ENCODE peak calls at places on chromosome 22, in five cellular contexts. S is left ventricle myocardium inferior, F is A549, Z is mucosa of descending colon, E is OCI-LY7. N is an unnamed sample. For H3K9me3, the result is how much of the 10 kb centered on the place peaks cover.

GRCh38 chr22:18147791-18148507 is 2.0 kb upstream of the USP18 start:
- DNase-seq in S (no peak), F (no peak), Z (no peak), E (no peak), N (no peak)

GRCh38 chr22:26922804-26923203 is 265.4 kb downstream of the MIAT start:
- DNase-seq in S (no peak), F (no peak), Z (no peak), E (peak), N (no peak)

GRCh38 chr22:43005106-43005505 is 9.8 kb downstream of the PACSIN2 start:
- DNase-seq in S (no peak), F (no peak), Z (no peak), E (no peak), N (no peak)

GRCh38 chr22:46030241-46030880 is 53.4 kb upstream of the WNT7B start:
- DNase-seq in S (peak), F (no peak), Z (peak), E (no peak), N (no peak)

GRCh38 chr22:36510966-36511881 is 4.4 kb upstream of the FOXRED2 start:
- DNase-seq in S (no peak), F (peak), Z (no peak), E (peak), N (no peak)

GRCh38 chr22:34966980-34967379 is 99.0 kb upstream of the ISX start:
- DNase-seq in S (no peak), F (peak), Z (no peak), E (no peak), N (no peak)

GRCh38 chr22:25623310-25623734 is 58.8 kb downstream of the GRK3 start:
- DNase-seq in S (no peak), F (no peak), Z (no peak), E (peak), N (no peak)

GRCh38 chr22:17418890-17419324 is 49.6 kb downstream of the CECR2 start:
- DNase-seq in S (no peak), F (no peak), Z (no peak), E (no peak), N (no peak)

GRCh38 chr22:44261164-44261860 is 51.4 kb downstream of the SHISAL1 start:
- DNase-seq in S (no peak), F (no peak), Z (peak), E (no peak), N (no peak)

GRCh38 chr22:27391092-27391770 is 410.3 kb downstream of the MN1 start:
- DNase-seq in S (peak), F (no peak), Z (no peak), E (no peak), N (no peak)

GRCh38 chr22:33756508-33756949 is 163.7 kb downstream of the LARGE1 start:
- DNase-seq in S (no peak), F (no peak), Z (no peak), E (peak), N (no peak)

GRCh38 chr22:40213478-40213877 is 35.8 kb downstream of the TNRC6B start:
- DNase-seq in S (no peak), F (no peak), Z (no peak), E (peak), N (no peak)

GRCh38 chr22:43681724-43682360 is 130.3 kb downstream of the EFCAB6 start:
- DNase-seq in S (no peak), F (no peak), Z (no peak), E (no peak), N (no peak)

GRCh38 chr22:27512283-27512761 is 289.2 kb downstream of the MN1 start:
- DNase-seq in S (peak), F (no peak), Z (peak), E (no peak), N (no peak)

GRCh38 chr22:40520562-40520961 is 116.0 kb downstream of the MRTFA start:
- DNase-seq in S (no peak), F (no peak), Z (no peak), E (no peak), N (no peak)

GRCh38 chr22:44895296-44896055 is 114.3 kb downstream of the PHF21B start:
- DNase-seq in S (no peak), F (no peak), Z (no peak), E (no peak), N (no peak)

GRCh38 chr22:26805131-26805530 is 147.7 kb downstream of the MIAT start:
- DNase-seq in S (no peak), F (no peak), Z (no peak), E (no peak), N (no peak)

GRCh38 chr22:26466196-26466595 is 17.4 kb downstream of the HPS4 start:
- DNase-seq in S (no peak), F (no peak), Z (no peak), E (no peak), N (no peak)

GRCh38 chr22:32811788-32812187 is 10.3 kb downstream of the TIMP3 start:
- DNase-seq in S (no peak), F (no peak), Z (no peak), E (no peak), N (no peak)

GRCh38 chr22:47357493-47357892 is 595.0 kb downstream of the TBC1D22A start:
- DNase-seq in S (no peak), F (no peak), Z (no peak), E (no peak), N (no peak)

GRCh38 chr22:47355776-47356432 is 593.5 kb downstream of the TBC1D22A start:
- DNase-seq in S (no peak), F (no peak), Z (no peak), E (no peak), N (no peak)

GRCh38 chr22:47356433-47357011 is 594.1 kb downstream of the TBC1D22A start:
- DNase-seq in S (no peak), F (no peak), Z (no peak), E (no peak), N (no peak)

GRCh38 chr22:47355388-47355725 is 592.9 kb downstream of the TBC1D22A start:
- DNase-seq in S (no peak), F (no peak), Z (no peak), E (no peak), N (no peak)

GRCh38 chr22:47357086-47357485 is 594.6 kb downstream of the TBC1D22A start:
- DNase-seq in S (no peak), F (no peak), Z (no peak), E (no peak), N (no peak)
- H3K9me3 ChIP-seq in S (under half), F (under half), Z (under half), E (under half), N (under half)

GRCh38 chr22:20729194-20729593 is 44.7 kb upstream of the SERPIND1 start:
- DNase-seq in S (no peak), F (no peak), Z (no peak), E (no peak), N (no peak)
- H3K9me3 ChIP-seq in S (under half), F (under half), Z (under half), E (under half), N (under half)

GRCh38 chr22:48679656-48680555 is 1147.8 kb downstream of the BRD1 start:
- DNase-seq in S (no peak), F (no peak), Z (no peak), E (no peak), N (no peak)
- H3K9me3 ChIP-seq in S (under half), F (under half), Z (under half), E (under half), N (under half)

DNA sequence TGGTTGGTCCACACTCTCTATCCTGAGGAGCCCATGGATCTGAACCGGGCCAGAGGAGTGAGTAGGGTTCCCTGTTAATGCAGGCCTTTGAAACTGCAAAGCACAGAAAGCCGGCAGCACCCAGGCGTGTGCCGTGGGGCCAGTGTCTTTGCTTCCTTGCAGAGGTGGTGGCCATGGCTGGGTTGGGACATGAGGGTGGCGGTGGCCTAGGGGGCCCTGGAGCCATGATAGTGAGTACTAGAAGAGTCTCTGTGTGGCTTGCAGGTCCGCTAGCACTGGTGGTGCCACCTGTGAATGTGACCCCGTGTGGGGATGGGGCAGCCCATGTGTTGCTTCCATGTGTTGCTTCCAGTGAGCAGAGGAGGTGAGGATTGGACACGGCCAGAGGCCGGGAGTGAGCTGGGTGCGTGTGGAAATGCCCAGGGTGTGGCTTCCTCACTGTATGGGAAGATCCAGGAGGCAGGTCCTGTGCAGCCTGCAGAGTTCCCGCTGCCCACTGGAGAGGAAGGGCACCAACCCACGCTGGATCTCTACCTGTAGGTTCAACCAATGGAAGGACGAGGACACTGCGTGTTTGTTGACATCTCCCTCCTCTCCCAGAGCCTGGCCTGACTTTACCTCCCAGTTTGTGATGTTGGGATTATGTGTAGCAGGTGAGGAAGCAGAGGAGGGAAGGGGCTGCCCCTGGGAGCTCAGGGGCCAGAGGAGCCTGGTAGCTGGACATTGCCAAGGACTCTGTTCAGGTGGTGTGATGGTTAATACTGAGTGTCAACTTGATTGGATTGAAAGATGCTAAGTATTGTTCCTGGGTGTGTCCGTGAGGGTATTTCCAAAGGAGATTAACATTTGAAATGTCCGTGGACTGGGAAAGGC is 796.6 kb downstream of the TBC1D22A start:
- DNase-seq in S (no peak), F (no peak), Z (no peak), E (no peak), N (no peak)
- H3K9me3 ChIP-seq in S (under half), F (under half), Z (under half), E (under half), N (under half)

DNA sequence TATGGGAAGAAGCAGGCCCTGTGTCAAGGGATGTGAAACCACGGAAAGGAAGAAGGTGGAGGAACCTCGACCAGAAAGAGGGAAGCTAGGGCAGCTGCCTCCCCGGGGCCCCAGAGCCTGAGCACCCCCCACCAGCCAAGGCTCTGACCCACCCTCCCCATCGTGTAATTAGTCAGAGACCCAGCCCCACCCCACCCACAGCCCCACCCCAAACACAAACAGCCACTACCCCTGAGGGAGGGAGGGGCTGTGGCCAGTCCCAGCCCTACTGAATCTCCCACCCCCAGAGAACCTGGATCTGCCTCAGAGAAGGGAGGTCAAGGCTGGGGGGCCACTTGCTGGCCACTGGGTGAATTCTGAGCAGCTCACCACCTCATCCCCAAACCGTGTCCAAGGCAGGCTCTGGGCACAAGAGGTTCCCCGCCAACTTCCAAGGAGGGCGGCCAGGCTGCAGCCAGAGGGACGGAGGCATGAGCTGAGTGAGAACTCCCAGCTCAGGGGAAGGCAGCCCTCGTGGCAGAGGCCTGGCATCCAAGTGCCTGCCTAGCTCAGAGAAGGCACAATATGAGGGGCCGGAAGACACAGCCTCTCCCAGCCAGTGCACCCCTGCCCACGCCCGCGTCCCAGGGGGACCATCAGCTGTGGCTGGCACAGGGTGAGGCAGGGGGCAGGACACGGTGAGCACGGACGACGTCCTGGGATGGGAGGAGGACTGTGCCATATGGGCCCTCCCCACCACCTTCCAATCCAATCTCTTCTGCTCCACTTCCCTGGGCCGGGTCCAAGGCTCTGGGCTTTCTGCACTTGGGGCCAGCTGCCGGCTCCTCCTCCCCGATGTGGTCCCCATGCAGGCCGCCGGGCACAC is 2.7 kb downstream of the PLXNB2 start:
- DNase-seq in S (no peak), F (no peak), Z (peak), E (no peak), N (no peak)
- H3K9me3 ChIP-seq in S (under half), F (under half), Z (under half), E (under half), N (under half)

GRCh38 chr22:47374901-47375575 is 612.6 kb downstream of the TBC1D22A start:
- DNase-seq in S (no peak), F (no peak), Z (no peak), E (no peak), N (no peak)
- H3K9me3 ChIP-seq in S (under half), F (under half), Z (under half), E (under half), N (under half)